ENCODE peak calls at places on chromosomes 12 and 14, in eight cellular contexts. C is endothelial cell of umbilical vein, A is gastrocnemius medialis, D is stomach, M is transverse colon, Q is ovary, K is H1, P is GM12878. U is an unnamed sample.

GRCh38 chr14:30035361-30035760 is 107.7 kb upstream of the PRKD1 start:
- DNase-seq in Q (no peak), M (no peak), C (no peak), D (no peak), A (no peak), P (no peak), K (no peak), U (no peak)

GRCh38 chr12:143964-144649 is 69.8 kb downstream of the SLC6A12 start:
- DNase-seq in A (no peak), M (peak; percentile 77), P (no peak), K (no peak), C (no peak), Q (no peak), D (peak; percentile 60), U (no peak)

GRCh38 chr12:46661161-46661845 is 164.5 kb downstream of the SLC38A4 start:
- DNase-seq in K (no peak), M (no peak), A (no peak), Q (no peak), P (peak; percentile 48), D (no peak), C (peak; percentile 94), U (no peak)

GRCh38 chr14:50539051-50539450 is 6.7 kb upstream of the MAP4K5 start:
- DNase-seq in M (no peak), P (no peak), D (no peak), C (no peak), K (no peak), Q (no peak), A (no peak), U (no peak)

GRCh38 chr14:22391908-22392307 is 197.1 kb downstream of the DAD1 start:
- DNase-seq in P (peak; percentile 68), K (no peak), D (peak; percentile 74), C (peak; percentile 78), A (no peak), M (peak; percentile 39), Q (peak; percentile 28), U (no peak)

GRCh38 chr14:49546766-49547165 is 39.4 kb downstream of the RPS29 start:
- DNase-seq in A (no peak), C (no peak), M (no peak), Q (no peak), D (no peak), K (no peak), P (no peak), U (no peak)

GRCh38 chr12:95342008-95342407 is 124.4 kb downstream of the VEZT start:
- DNase-seq in P (no peak), C (no peak), D (no peak), M (no peak), K (no peak), Q (no peak), A (no peak), U (no peak)

GRCh38 chr12:59041241-59042121 is 121.2 kb upstream of the LRIG3 start:
- DNase-seq in Q (no peak), P (no peak), C (peak; percentile 89), D (no peak), K (no peak), M (no peak), A (no peak), U (no peak)

GRCh38 chr12:50032516-50033316 is 7.4 kb upstream of the RACGAP1 start:
- DNase-seq in M (no peak), P (no peak), C (no peak), K (peak; percentile 71), A (no peak), D (peak; percentile 25), Q (no peak), U (no peak)

GRCh38 chr14:54579606-54580005 is 12.7 kb downstream of the SAMD4A start:
- DNase-seq in P (no peak), K (no peak), M (no peak), A (no peak), D (no peak), Q (no peak), C (peak; percentile 50), U (no peak)

GRCh38 chr12:11651377-11651776 is 1.9 kb downstream of the ETV6 start:
- DNase-seq in K (no peak), P (no peak), C (no peak), M (no peak), A (no peak), Q (no peak), D (no peak), U (no peak)

GRCh38 chr12:11650697-11651281 is 1.3 kb downstream of the ETV6 start:
- DNase-seq in K (no peak), M (peak; percentile 15), A (no peak), Q (no peak), D (no peak), P (peak; percentile 40), C (peak; percentile 68), U (no peak)

GRCh38 chr12:11649413-11650278 is at the start of gene ETV6:
- DNase-seq in M (peak; percentile 81), A (peak; percentile 52), K (peak; percentile 65), D (peak; percentile 73), P (peak; percentile 86), Q (peak; percentile 70), C (peak; percentile 82), U (no peak)

GRCh38 chr12:11650279-11650696 is 814 bp downstream of the ETV6 start:
- DNase-seq in D (no peak), K (no peak), C (no peak), M (peak; percentile 58), P (no peak), A (peak; percentile 9), Q (no peak), U (no peak)

DNA sequence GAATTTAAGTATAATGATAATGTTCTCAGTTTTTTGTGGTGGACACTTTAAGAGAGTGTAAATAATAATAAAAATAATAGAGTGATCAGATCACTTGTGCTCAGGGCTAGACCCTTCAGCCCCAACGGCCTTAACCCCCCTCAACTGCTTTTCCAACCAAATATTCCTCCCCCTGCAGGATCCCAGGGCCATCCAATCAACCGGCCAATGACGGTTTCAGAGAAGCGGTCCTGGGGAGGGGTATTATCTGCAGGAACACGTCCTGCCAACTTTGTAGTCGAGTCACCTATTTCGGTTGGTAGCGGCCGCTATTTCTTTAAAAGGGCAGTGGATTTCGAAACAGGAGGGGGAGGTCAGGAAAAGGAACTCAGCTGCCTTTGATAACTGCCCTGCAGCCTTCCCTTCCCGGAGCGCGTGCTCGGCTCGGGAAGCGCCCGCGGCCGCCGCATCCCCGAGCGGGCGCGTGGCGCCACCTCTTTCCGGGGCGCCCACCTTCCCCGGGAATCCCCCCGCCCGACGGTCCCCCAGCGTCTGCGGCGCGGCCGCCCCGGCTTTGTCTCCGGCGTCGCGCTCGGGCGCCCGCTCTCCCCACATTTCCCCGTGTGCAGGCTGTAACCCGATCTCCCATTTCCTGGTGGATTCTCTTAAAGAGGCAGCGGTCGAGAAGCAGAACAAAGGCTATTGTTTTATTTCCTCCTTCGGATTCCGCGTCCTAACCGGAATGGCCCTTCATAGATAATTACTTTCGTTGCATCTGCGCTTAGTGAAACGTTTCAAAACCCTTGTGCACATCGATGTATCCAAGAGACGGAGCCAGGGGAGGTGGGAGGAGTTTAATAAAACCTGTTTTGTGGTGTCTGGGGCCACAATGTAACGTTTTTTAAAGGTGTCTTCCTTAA is 711 bp upstream of the ETV6 start:
- DNase-seq in D (peak; percentile 69), A (peak; percentile 60), M (peak; percentile 71), K (peak; percentile 79), P (peak; percentile 64), C (peak; percentile 89), Q (peak; percentile 69), U (no peak)
- TF ChIP-seq POLR2A in D (no peak), A (peak; percentile 71), M (peak; percentile 64), K (peak; percentile 35), P (peak; percentile 80), C (peak; percentile 71), Q (no peak), U (no peak)

GRCh38 chr14:68172664-68173063 is 353.1 kb downstream of the RAD51B start:
- DNase-seq in D (no peak), A (no peak), K (no peak), M (no peak), P (peak; percentile 43), Q (no peak), C (peak; percentile 31), U (no peak)
- H3K4me1 ChIP-seq in D (peaks cover 39% of the 10 kb centered on the region), A (no peaks in the 10 kb centered on the region), K (no peaks in the 10 kb centered on the region), M (peaks cover 73% of the 10 kb centered on the region), P (no peaks in the 10 kb centered on the region), Q (peaks cover 6% of the 10 kb centered on the region), C (no peaks in the 10 kb centered on the region), U (no peaks in the 10 kb centered on the region)

GRCh38 chr12:106675651-106676435 is 93.0 kb downstream of the RFX4 start:
- DNase-seq in A (no peak), D (no peak), Q (no peak), C (no peak), P (no peak), K (peak; percentile 29), M (no peak), U (no peak)
- TF ChIP-seq POLR2A in A (no peak), D (no peak), Q (no peak), C (no peak), P (no peak), K (no peak), M (no peak), U (no peak)

GRCh38 chr14:95095991-95096390 is 61.3 kb downstream of the DICER1 start:
- DNase-seq in M (no peak), P (no peak), A (no peak), C (no peak), K (no peak), D (no peak), Q (no peak), U (no peak)
- H3K4me1 ChIP-seq in M (peaks cover 25% of the 10 kb centered on the region), P (no peaks in the 10 kb centered on the region), A (no peaks in the 10 kb centered on the region), C (no peaks in the 10 kb centered on the region), K (peaks cover 4% of the 10 kb centered on the region), D (no peaks in the 10 kb centered on the region), Q (peaks cover 1% of the 10 kb centered on the region), U (no peaks in the 10 kb centered on the region)

GRCh38 chr12:121466800-121467637 is 67.1 kb downstream of the RNF34 start:
- DNase-seq in C (peak; percentile 87), K (peak; percentile 86), A (peak; percentile 78), D (peak; percentile 94), Q (peak; percentile 79), M (peak; percentile 93), P (peak; percentile 43), U (peak; percentile 53)
- TF ChIP-seq POLR2A in C (peak; percentile 37), K (no peak), A (peak; percentile 65), D (no peak), Q (no peak), M (peak; percentile 12), P (peak; percentile 77), U (no peak)

DNA sequence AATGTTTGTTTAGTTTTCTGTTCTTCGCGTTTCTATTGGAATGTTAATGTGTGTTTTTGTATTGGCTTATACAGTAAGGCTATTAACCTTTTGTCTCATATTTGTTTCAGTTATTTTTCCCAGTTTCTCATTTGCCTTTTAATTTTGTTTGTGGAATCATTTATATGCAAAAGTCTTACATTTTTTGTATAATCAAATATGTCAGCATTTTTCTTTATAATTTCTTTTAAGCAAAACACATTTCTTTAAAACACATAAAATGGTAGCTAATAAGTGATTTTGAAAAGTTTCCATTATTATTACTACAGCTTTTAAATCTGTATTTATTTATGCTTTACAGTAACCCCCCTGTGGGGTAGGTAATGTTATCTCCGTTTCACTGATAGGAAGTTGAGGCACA is 433.8 kb downstream of the RAD51B start:
- DNase-seq in M (no peak), A (no peak), D (no peak), C (no peak), P (no peak), K (no peak), Q (no peak), U (no peak)
- H3K4me1 ChIP-seq in M (peaks cover 48% of the 10 kb centered on the region), A (peaks cover 25% of the 10 kb centered on the region), D (peaks cover 28% of the 10 kb centered on the region), C (peaks cover 23% of the 10 kb centered on the region), P (peaks cover 29% of the 10 kb centered on the region), K (peaks cover 11% of the 10 kb centered on the region), Q (peaks cover 23% of the 10 kb centered on the region), U (peaks cover 54% of the 10 kb centered on the region)

GRCh38 chr14:104689620-104690265 is 325 bp downstream of the INF2 start:
- DNase-seq in P (no peak), A (no peak), D (no peak), K (no peak), Q (no peak), M (peak; percentile 34), C (no peak), U (no peak)
- TF ChIP-seq POLR2A in P (peak; percentile 59), A (peak; percentile 31), D (no peak), K (no peak), Q (no peak), M (peak; percentile 46), C (peak; percentile 76), U (no peak)

GRCh38 chr14:21263284-21264024 is 5.8 kb downstream of the HNRNPC start:
- DNase-seq in M (no peak), A (no peak), C (no peak), D (no peak), Q (no peak), P (no peak), K (peak; percentile 19), U (no peak)
- H3K4me1 ChIP-seq in M (peaks cover 90% of the 10 kb centered on the region), A (peaks cover 88% of the 10 kb centered on the region), C (peaks cover 43% of the 10 kb centered on the region), D (peaks cover 65% of the 10 kb centered on the region), Q (peaks cover 8% of the 10 kb centered on the region), P (peaks cover 23% of the 10 kb centered on the region), K (peaks cover 5% of the 10 kb centered on the region), U (peaks cover 58% of the 10 kb centered on the region)